ENCODE peak calls at places on chromosomes 12 and 14, in five cellular contexts. R is stomach, G is GM12891, I is breast epithelium, J is prostate gland. B is an unnamed sample.

GRCh38 chr14:93960108-93960475 is 16.3 kb downstream of the ASB2 start:
- DNase-seq in G (no peak), J (no peak), I (no peak), R (no peak), B (no peak)

GRCh38 chr12:86772688-86773087 is 516.5 kb upstream of the MGAT4C start:
- DNase-seq in J (no peak), G (no peak), R (no peak), I (no peak), B (no peak)

GRCh38 chr14:96362965-96363750 is at the start of the genes ATG2B and GSKIP:
- DNase-seq in R (peak; percentile 97), G (peak; percentile 80), J (peak; percentile 94), I (peak; percentile 89), B (peak; percentile 97)

GRCh38 chr12:50842637-50843493 is at the start of gene TMPRSS12:
- DNase-seq in R (no peak), I (peak; percentile 63), J (peak; percentile 48), G (no peak), B (no peak)

GRCh38 chr14:94474581-94475031 is 1.4 kb downstream of the SERPINA9 start:
- DNase-seq in R (no peak), J (no peak), I (peak; percentile 7), G (no peak), B (no peak)

GRCh38 chr12:71014180-71014785 is 93.7 kb upstream of the PTPRR start:
- DNase-seq in G (no peak), J (no peak), I (no peak), R (no peak), B (no peak)

GRCh38 chr12:11749943-11750690 is 100.6 kb downstream of the ETV6 start:
- DNase-seq in J (no peak), I (no peak), R (no peak), G (peak; percentile 33), B (no peak)

GRCh38 chr12:14057895-14058294 is 76.5 kb upstream of the GRIN2B start:
- DNase-seq in J (no peak), R (no peak), I (no peak), G (no peak), B (no peak)

GRCh38 chr12:116556964-116557706 is 2.0 kb upstream of the MAP1LC3B2 start:
- DNase-seq in I (peak; percentile 63), R (no peak), G (no peak), J (no peak), B (no peak)

GRCh38 chr12:67637718-67638117 is 10.8 kb upstream of the DYRK2 start:
- DNase-seq in J (no peak), R (no peak), G (no peak), I (no peak), B (no peak)

GRCh38 chr12:104506691-104507401 is 50.1 kb downstream of the CHST11 start:
- DNase-seq in R (no peak), I (no peak), J (no peak), G (no peak), B (no peak)

GRCh38 chr14:75527449-75528163 is 5.3 kb downstream of the BATF start:
- DNase-seq in G (no peak), R (no peak), I (no peak), J (no peak), B (no peak)

GRCh38 chr14:91872011-91872476 is 4.7 kb upstream of the TC2N start:
- DNase-seq in R (peak; percentile 75), I (no peak), J (no peak), G (peak; percentile 29), B (no peak)

DNA sequence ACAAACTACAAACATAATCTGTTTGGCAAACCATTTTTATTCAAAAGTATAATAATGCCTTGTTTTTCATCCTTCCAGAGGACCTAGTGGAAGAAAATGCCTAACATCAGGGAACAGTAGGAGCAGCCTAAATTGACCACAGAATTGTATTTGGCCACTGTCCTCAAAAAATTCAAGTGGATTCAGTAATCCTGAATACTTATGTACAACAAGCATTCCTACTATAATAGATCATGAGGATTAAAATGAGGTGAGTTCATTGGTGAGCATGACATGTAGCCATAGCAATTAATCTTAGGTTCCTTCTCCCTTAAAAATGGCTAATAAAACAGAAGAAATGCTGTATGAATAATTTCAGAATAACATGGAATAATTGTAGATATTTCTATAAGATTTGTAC is 209.3 kb downstream of the DAD1 start:
- DNase-seq in I (no peak), G (no peak), R (no peak), J (no peak), B (no peak)
- TF ChIP-seq POLR2AphosphoS5 in I (no peak), G (no peak), R (no peak), J (no peak), B (no peak)

DNA sequence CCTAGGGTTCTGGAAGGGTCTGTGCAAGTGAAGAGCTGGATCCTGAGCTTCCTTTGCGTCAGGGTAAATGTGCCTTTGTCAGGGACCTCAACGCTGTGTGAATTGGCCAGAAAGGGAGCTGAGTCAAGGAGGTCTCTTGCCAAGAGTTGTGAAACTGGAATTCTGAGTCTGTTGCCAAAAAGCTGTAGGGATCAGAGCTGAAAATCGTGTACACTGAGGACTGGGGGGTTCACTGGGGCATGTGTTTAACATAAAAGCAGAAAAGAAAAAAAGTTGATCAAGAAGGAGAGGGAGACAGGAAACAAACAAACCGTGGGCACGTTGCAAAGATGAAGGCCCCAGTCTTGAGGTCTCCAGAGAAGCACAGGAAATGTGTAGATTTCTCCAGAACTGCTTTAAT is 1081.5 kb downstream of the VRK1 start:
- DNase-seq in J (peak; percentile 6), I (peak; percentile 44), R (no peak), G (no peak), B (peak; percentile 10)
- TF ChIP-seq POLR2AphosphoS5 in J (no peak), I (peak; percentile 20), R (no peak), G (no peak), B (no peak)

GRCh38 chr12:1474567-1475153 is 119.7 kb downstream of the FBXL14 start:
- DNase-seq in I (no peak), G (no peak), R (no peak), J (no peak), B (no peak)
- TF ChIP-seq POLR2AphosphoS5 in I (no peak), G (no peak), R (no peak), J (no peak), B (no peak)

DNA sequence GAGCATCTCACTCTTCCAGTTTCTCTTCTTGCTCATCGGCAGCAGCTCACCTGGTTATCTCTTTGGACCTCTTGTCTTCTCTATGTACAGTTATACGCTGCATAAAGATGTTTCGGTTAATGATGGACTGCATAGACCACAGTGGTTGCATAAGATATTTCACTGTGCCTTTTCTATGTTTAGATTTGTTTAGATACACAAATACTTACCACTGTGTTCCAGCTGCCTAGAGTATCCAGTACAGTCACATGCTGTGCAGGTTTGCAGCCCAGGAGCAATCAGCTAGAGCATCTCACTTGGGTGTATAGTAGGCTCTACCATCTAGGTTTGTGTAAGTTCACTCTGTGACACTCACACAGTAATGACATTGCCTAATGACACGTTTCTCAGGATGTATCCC is 57.6 kb downstream of the FBXL14 start:
- DNase-seq in R (no peak), G (no peak), I (no peak), J (no peak), B (no peak)
- TF ChIP-seq POLR2AphosphoS5 in R (no peak), G (no peak), I (no peak), J (peak; percentile 52), B (no peak)

B was measured in transverse colon.